ENCODE peak calls at places on chromosomes 7 and 10, in six cellular contexts. J is Calu3, B is cardiac muscle cell, C is glutamatergic neuron, Y is left ventricle myocardium inferior, P is psoas muscle. X is an unnamed sample.

GRCh38 chr10:93074597-93075368 is 1.1 kb downstream of the CYP26A1 start:
- DNase-seq in C (peak; percentile 42), P (no peak), J (no peak), Y (no peak), B (no peak), X (no peak)

GRCh38 chr10:36036137-36036536 is 394.0 kb upstream of the FZD8 start:
- DNase-seq in B (no peak), J (no peak), C (no peak), P (no peak), Y (no peak), X (no peak)

GRCh38 chr10:119670717-119671116 is 19.5 kb downstream of the BAG3 start:
- DNase-seq in P (no peak), C (no peak), J (no peak), B (no peak), Y (no peak), X (no peak)

GRCh38 chr7:34130558-34131285 is 225.4 kb downstream of the BMPER start:
- DNase-seq in Y (no peak), J (no peak), P (no peak), C (no peak), B (no peak), X (no peak)

GRCh38 chr10:79344502-79345195 is 2.6 kb upstream of the PPIF start:
- DNase-seq in B (no peak), P (no peak), C (no peak), J (no peak), Y (no peak), X (no peak)

GRCh38 chr7:11607676-11608075 is 224.3 kb downstream of the THSD7A start:
- DNase-seq in C (peak; percentile 31), P (no peak), Y (peak; percentile 20), J (no peak), B (peak; percentile 10), X (peak; percentile 37)

GRCh38 chr7:122219253-122219865 is 75.3 kb upstream of the AASS start:
- DNase-seq in J (peak; percentile 10), B (peak; percentile 41), P (no peak), C (no peak), Y (no peak), X (no peak)

GRCh38 chr7:128274890-128275603 is 34.0 kb downstream of the LEP start:
- DNase-seq in C (no peak), B (no peak), P (no peak), J (no peak), Y (no peak), X (no peak)

GRCh38 chr7:50660040-50660829 is 95.0 kb upstream of the DDC start:
- DNase-seq in J (no peak), Y (no peak), C (no peak), P (no peak), B (no peak), X (no peak)

GRCh38 chr7:6705959-6706665 is 635 bp downstream of the ZNF12 start:
- DNase-seq in Y (no peak), B (peak; percentile 43), C (peak; percentile 52), P (peak; percentile 39), J (peak; percentile 60), X (peak; percentile 18)

GRCh38 chr10:108167766-108168165 is 1003.3 kb upstream of the SORCS1 start:
- DNase-seq in P (no peak), C (no peak), J (no peak), B (no peak), Y (no peak), X (no peak)

GRCh38 chr10:26858707-26859034 is 2.1 kb downstream of the ABI1 start:
- DNase-seq in C (no peak), P (no peak), J (no peak), Y (no peak), B (peak; percentile 34), X (no peak)

GRCh38 chr10:26861326-26861998 is 704 bp upstream of the ABI1 start:
- DNase-seq in P (no peak), C (no peak), Y (no peak), J (no peak), B (no peak), X (no peak)

GRCh38 chr10:26859241-26860025 is 1.3 kb downstream of the ABI1 start:
- DNase-seq in P (no peak), C (no peak), B (no peak), Y (no peak), J (no peak), X (no peak)

GRCh38 chr10:26860026-26860541 is 674 bp downstream of the ABI1 start:
- DNase-seq in C (peak; percentile 71), Y (peak; percentile 58), B (peak; percentile 72), P (peak; percentile 69), J (peak; percentile 67), X (peak; percentile 62)

DNA sequence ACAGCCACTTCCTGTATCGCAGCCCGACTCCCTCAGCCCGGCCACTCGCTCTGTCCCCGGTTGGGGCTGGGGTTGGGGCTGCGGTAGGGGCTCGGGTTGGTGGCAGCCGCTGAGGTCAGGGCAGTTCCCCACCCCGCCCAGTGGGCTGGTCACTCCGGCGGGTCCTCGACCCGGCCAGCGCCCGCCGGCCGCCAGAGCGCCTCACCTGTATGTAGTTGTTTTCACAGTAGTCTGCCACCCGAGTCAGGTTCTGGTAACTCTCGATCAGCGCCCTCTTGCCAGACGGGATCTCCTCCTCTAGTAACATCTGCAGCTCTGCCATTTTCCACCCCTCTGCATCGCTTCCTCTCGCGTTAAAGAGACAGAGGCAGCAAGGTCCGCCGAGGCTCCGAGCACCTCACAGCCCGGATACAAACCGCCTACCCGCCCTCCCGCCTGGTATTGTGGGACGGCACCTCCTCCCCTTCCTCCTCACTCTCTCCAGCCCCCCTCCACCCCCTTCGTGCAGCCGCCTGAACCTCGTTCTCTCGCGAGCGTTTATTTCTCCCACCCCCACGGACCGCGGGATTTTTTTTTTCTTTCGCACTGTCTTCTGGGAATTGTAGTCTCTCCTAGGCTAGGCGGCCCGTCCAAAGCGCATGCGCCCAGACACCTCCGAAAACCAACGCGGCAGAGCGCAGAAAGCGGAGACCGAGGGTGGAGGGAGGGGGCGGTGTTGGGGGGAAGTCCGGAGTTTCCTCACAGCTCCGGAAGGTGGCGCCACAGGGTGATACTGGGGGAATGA is at the start of gene ABI1:
- DNase-seq in B (peak; percentile 99), P (peak; percentile 98), Y (peak; percentile 97), J (peak; percentile 97), C (peak; percentile 98), X (peak; percentile 98)
- TF ChIP-seq CTCF in B (peak; percentile 70), P (no peak), Y (no peak), J (no peak), C (no peak), X (no peak)

DNA sequence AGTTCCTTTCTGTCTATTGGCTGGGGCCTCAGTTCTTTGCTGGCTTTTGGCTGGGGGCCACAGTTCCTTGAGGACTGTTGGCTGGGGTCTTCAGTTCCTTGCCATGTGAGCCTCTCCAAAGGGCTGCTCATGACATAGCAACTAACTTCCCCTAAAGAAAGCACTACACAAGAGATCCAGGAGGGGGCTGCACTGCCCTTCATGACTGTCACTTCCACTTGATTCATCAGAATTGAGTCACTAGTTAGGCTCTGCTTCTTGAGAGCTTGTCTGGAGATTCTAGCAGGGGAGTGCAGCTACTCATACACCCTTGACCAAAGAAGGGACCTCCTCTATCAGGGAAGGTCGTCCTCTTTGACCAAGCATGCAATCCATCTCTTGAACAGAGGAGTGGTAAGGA is 38.0 kb upstream of the MKX start:
- DNase-seq in P (no peak), Y (no peak), J (peak; percentile 59), C (no peak), B (peak; percentile 8), X (peak; percentile 4)
- TF ChIP-seq CTCF in P (peak; percentile 11), Y (peak; percentile 49), J (peak; percentile 40), C (peak; percentile 29), B (no peak), X (peak; percentile 44)

DNA sequence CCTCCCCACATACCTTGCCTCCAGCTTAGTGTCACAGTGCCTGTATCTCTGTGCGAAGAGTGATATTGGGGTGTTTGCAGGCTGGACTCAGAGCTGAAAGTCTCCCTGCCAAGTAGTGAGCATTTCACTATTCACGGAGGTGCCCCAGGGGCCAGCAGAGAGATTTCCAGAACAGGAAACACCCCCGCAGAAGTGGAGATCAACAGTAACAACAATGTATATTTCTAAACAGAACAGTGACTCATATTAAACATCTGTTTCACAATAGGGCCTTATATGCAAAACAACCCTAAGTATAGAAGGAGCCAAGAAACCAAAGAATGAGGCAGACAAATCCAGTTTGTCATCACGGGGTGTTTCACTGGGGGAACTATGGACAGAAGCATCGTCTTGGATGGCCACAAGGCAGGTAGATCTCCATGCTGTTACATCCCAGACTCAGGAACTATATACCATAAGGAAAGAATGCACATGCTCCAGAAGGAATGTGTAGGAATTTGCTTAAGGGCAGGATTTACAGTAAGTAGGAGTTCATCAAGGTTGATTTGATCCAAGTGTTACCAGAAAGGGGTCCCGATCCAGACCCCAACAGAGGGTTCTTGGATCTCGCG is 29.3 kb upstream of the CCL24 start:
- DNase-seq in B (peak; percentile 96), C (no peak), J (peak; percentile 43), P (no peak), Y (no peak), X (no peak)
- TF ChIP-seq CTCF in B (no peak), C (no peak), J (no peak), P (no peak), Y (no peak), X (no peak)

GRCh38 chr10:111354859-111355258 is 278.0 kb downstream of the ADRA2A start:
- DNase-seq in C (no peak), J (no peak), B (no peak), P (no peak), Y (no peak), X (no peak)
- TF ChIP-seq CTCF in C (no peak), J (no peak), B (no peak), P (no peak), Y (no peak), X (no peak)

GRCh38 chr7:95396136-95397032 is at the start of gene PON3:
- DNase-seq in P (peak; percentile 20), Y (no peak), B (peak; percentile 40), J (peak; percentile 58), C (no peak), X (peak; percentile 14)
- TF ChIP-seq CTCF in P (no peak), Y (peak; percentile 21), B (peak; percentile 52), J (peak; percentile 60), C (no peak), X (peak; percentile 20)

DNA sequence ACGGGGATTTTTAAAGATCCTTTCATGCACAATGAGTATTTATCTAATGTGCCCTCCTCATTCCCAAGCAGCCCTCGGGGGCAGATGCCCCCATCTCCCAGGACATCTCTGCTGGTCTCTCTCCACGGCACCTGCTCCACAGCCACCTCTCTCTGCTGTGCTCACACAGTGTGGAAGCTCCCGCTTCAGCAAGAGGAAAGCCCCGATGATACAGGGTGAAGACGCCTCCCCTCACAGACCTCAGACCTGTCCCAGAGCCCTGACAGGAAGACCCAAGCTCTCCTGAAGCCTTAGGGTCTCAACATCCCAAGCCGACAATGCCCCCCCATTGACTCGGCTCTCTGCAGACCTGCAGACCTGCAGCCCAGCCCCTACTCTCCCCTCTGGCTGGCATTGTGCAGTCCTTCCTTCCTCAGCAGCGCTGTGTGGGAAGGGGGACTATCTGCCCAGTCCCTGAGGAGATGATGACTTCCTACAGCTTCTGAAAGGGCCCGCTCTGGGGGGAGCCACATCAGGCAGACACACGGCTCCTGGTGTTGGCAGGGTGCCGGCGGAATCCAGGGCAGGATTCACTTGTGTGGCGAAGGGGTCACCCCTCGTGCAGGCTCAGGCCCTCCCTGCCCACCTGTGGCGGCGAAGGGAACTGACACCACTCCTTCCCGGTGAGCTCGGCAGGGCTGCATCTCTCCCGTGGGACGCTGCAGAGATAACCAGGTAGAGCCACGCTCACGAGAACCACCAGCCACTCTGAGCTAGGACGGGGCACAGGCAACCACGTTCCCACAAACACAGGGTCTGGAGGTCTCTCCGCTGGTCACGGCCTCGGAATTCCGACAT is 61.8 kb downstream of the PTPRN2 start:
- DNase-seq in C (no peak), J (no peak), P (no peak), B (no peak), Y (no peak), X (no peak)
- TF ChIP-seq CTCF in C (no peak), J (no peak), P (no peak), B (no peak), Y (no peak), X (no peak)

GRCh38 chr7:1080251-1080917 is 7.5 kb upstream of the GPER1 start:
- DNase-seq in Y (no peak), C (peak; percentile 65), J (no peak), P (no peak), B (no peak), X (no peak)
- TF ChIP-seq CTCF in Y (no peak), C (no peak), J (no peak), P (no peak), B (no peak), X (no peak)